ENCODE peak calls at places on chromosomes 1 and 21, in nine cellular contexts. E is CD8-positive, alpha-beta memory T cell; F is lower lobe of right lung; P is Karpas-422; X is upper lobe of left lung; H is stomach; A is brain microvascular endothelial cell; Z is mammary epithelial cell; W is uterus. V is an unnamed sample.

GRCh38 chr1:212463565-212464270 is 31.0 kb downstream of the NENF start:
- DNase-seq in A (no peak), Z (no peak), P (no peak), W (no peak), X (no peak), E (no peak), F (no peak), H (no peak), V (no peak)

GRCh38 chr21:43359081-43359822 is 67.7 kb downstream of the SIK1 start:
- DNase-seq in H (no peak), W (no peak), X (no peak), E (no peak), F (no peak), P (no peak), Z (no peak), A (no peak), V (no peak)

GRCh38 chr21:45607021-45607921 is 36.3 kb upstream of the PCBP3 start:
- DNase-seq in W (no peak), A (peak), H (no peak), E (no peak), F (no peak), P (no peak), X (peak), Z (no peak), V (no peak)

GRCh38 chr1:165444897-165445370 is at the start of gene RXRG:
- DNase-seq in E (no peak), P (no peak), X (peak), W (no peak), F (peak), Z (peak), H (peak), A (no peak), V (peak)

GRCh38 chr1:203117611-203118575 is 9.6 kb upstream of the ADORA1 start:
- DNase-seq in A (peak), H (peak), W (peak), E (no peak), F (peak), X (peak), Z (peak), P (peak), V (peak)

GRCh38 chr1:223401873-223402789 is 8.9 kb downstream of the CCDC185 start:
- DNase-seq in H (no peak), E (no peak), W (no peak), Z (peak), X (no peak), A (no peak), F (no peak), P (no peak), V (no peak)

GRCh38 chr1:153794671-153795324 is 19.6 kb downstream of the SLC27A3 start:
- DNase-seq in Z (no peak), A (no peak), H (no peak), E (no peak), P (no peak), W (no peak), F (no peak), X (no peak), V (no peak)

GRCh38 chr1:76330993-76331603 is 256.6 kb downstream of the ST6GALNAC3 start:
- DNase-seq in P (peak), H (no peak), Z (peak), X (peak), A (peak), W (no peak), E (no peak), F (no peak), V (peak)

DNA sequence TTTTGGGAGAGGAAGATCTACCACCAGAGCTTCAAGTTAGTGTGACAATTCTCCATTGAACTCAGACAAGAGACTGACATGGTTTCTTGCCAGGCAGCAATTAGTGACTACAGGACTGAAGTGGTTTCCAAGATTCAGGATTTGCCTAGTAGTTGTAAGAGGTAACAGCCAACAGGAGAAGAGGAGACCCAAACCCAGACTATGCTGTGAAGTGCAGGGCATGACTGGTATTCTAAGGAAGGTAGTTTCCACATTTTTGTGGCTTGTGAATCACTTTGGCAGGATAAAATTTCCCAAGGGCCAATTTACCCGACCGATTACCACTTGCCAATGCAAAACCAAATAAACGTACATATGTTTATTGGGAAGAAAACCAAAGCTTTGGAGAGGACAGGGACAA is 14.7 kb upstream of the RAP1A start:
- DNase-seq in E (no peak), A (no peak), F (no peak), Z (peak), W (no peak), H (no peak), X (no peak), P (no peak), V (no peak)
- H3K27ac ChIP-seq in E (no peak), A (no peak), F (no peak), Z (no peak), W (no peak), H (no peak), X (no peak), P (no peak), V (no peak)

DNA sequence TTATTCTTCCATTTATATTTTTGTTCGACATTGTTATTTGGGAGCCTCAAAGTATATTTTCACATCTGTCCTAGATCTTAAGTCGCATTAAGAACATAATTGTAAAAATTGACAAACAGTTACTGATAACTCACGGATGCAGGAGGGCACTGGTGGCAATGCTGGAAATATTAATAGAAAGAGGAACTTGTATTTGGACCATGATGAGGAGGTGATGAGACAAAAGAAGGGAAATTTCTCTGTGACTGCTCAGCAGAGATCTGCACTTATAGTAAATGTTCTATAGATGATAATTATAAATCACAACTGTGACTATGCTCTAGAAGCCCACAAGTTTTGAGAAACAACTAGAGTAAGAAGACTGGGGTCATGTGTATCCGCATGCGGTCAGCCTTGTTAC is 8.7 kb upstream of the DUSP12 start:
- DNase-seq in E (no peak), W (no peak), F (no peak), Z (no peak), X (no peak), P (peak), H (no peak), A (no peak), V (no peak)
- H3K27ac ChIP-seq in E (no peak), W (no peak), F (no peak), Z (no peak), X (no peak), P (no peak), H (no peak), A (no peak), V (no peak)

GRCh38 chr1:36144413-36144812 is 4.9 kb downstream of the TRAPPC3 start:
- DNase-seq in Z (no peak), X (no peak), F (no peak), W (no peak), P (no peak), H (no peak), A (no peak), E (no peak), V (no peak)
- H3K27ac ChIP-seq in Z (no peak), X (no peak), F (no peak), W (no peak), P (no peak), H (no peak), A (no peak), E (no peak), V (no peak)

DNA sequence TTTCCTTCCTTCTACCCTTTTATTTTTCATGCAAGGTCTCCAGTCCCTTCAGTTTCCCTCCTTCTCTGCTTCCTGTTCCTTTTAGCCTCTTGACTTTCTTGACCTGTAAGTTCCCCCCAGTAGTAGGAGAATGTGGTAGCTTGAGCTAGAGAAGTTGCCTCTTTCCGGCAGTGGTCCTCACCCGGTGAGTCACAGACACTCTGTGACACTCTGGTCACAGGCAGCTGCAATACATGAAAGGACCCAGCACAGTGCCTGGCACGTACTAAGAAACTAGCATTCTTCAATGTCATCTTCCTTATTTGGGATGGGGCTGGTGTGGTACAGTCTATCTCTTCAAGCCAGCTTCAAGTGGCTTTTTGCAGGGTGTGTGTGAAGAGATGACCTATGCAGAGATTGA is 16.0 kb downstream of the PFKFB2 start:
- DNase-seq in A (no peak), W (no peak), E (no peak), X (peak), P (no peak), Z (no peak), H (no peak), F (no peak), V (no peak)
- H3K27ac ChIP-seq in A (no peak), W (no peak), E (no peak), X (no peak), P (no peak), Z (no peak), H (no peak), F (no peak), V (no peak)

GRCh38 chr1:12643785-12644184 is at the start of gene AADACL4:
- DNase-seq in H (no peak), E (no peak), X (no peak), F (no peak), P (no peak), Z (no peak), A (no peak), W (no peak), V (no peak)

GRCh38 chr1:12643079-12643478 is 806 bp upstream of the AADACL4 start:
- DNase-seq in X (no peak), E (no peak), Z (no peak), P (no peak), H (no peak), W (no peak), A (no peak), F (no peak), V (no peak)

GRCh38 chr1:12640958-12641272 is 3.0 kb upstream of the AADACL4 start:
- DNase-seq in Z (no peak), F (no peak), W (no peak), H (no peak), E (no peak), A (no peak), P (no peak), X (no peak), V (no peak)

GRCh38 chr1:12637693-12638092 is 6.2 kb upstream of the AADACL4 start:
- DNase-seq in P (no peak), E (no peak), H (no peak), X (no peak), Z (no peak), F (peak), W (no peak), A (no peak), V (no peak)

GRCh38 chr1:12640237-12640957 is 3.5 kb upstream of the AADACL4 start:
- DNase-seq in X (no peak), A (no peak), Z (peak), H (no peak), P (no peak), W (no peak), F (no peak), E (no peak), V (no peak)
- H3K27ac ChIP-seq in X (no peak), A (no peak), Z (no peak), H (no peak), P (no peak), W (no peak), F (no peak), E (no peak), V (no peak)

GRCh38 chr1:152024228-152024627 is 12.6 kb downstream of the S100A11 start:
- DNase-seq in W (no peak), X (no peak), A (no peak), E (no peak), F (no peak), P (no peak), H (no peak), Z (peak), V (no peak)

GRCh38 chr1:152021557-152021956 is 15.2 kb downstream of the S100A11 start:
- DNase-seq in X (no peak), F (no peak), E (no peak), H (no peak), A (no peak), Z (no peak), W (no peak), P (no peak), V (no peak)

GRCh38 chr1:152022521-152022920 is 14.3 kb downstream of the S100A11 start:
- DNase-seq in A (no peak), P (no peak), E (no peak), Z (no peak), F (no peak), W (no peak), H (no peak), X (no peak), V (no peak)

GRCh38 chr1:152026895-152027294 is 9.9 kb downstream of the S100A11 start:
- DNase-seq in F (no peak), W (no peak), Z (no peak), A (peak), P (no peak), X (no peak), E (no peak), H (no peak), V (no peak)

DNA sequence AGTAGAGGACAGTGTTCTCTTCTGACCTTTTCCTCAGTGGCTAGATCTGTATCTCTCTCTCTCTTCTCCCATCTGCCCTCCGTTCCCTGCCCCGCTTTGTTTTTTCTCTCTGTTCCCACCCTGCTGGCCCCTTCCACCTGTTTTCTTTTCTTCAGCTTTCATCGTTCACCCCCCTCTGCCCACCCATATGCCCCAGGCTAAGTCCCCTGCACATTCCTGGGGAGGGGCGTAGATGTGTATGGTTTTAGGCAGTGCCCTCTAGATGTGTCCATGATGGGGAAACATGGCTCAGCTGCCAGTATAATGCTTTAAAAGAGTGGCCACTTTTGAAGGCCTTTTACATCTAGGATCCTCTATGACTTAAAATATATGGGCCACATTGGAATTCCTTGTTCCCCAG is 13.6 kb downstream of the S100A11 start:
- DNase-seq in A (no peak), E (no peak), P (no peak), F (no peak), W (no peak), X (no peak), Z (no peak), H (no peak), V (no peak)
- H3K27ac ChIP-seq in A (no peak), E (no peak), P (no peak), F (no peak), W (no peak), X (no peak), Z (peak), H (no peak), V (no peak)

GRCh38 chr21:32281531-32281930 is 2.7 kb upstream of the MIS18A start:
- DNase-seq in P (no peak), H (no peak), E (no peak), X (no peak), W (no peak), F (no peak), Z (no peak), A (no peak), V (no peak)
- H3K27ac ChIP-seq in P (no peak), H (no peak), E (no peak), X (no peak), W (no peak), F (no peak), Z (no peak), A (no peak), V (no peak)

V was measured in testis.